ENCODE peak calls at places on chromosomes 6 and 20, in six cellular contexts. I is AG09309, T is psoas muscle, Z is glutamatergic neuron, D is CD14-positive monocyte, J is endothelial cell. A is an unnamed sample.
A peak's percentile ranks its signal among the peaks of the same experiment; 100 is the strongest.

GRCh38 chr6:124297507-124297906 is 493.8 kb downstream of the NKAIN2 start:
- DNase-seq in J (no peak), Z (no peak), T (no peak), D (no peak), I (no peak), A (no peak)

GRCh38 chr20:21505810-21506530 is 7.9 kb downstream of the NKX2-2 start:
- DNase-seq in T (no peak), I (no peak), D (no peak), Z (peak; percentile 85), J (peak; percentile 86), A (peak; percentile 91)

GRCh38 chr6:101516553-101516952 is 123.0 kb downstream of the GRIK2 start:
- DNase-seq in J (no peak), Z (no peak), T (no peak), D (no peak), I (no peak), A (no peak)

GRCh38 chr20:35643045-35643444 is 21.7 kb downstream of the CPNE1 start:
- DNase-seq in Z (no peak), T (no peak), D (no peak), I (no peak), J (no peak), A (no peak)

GRCh38 chr6:44849829-44850228 is 462.3 kb downstream of the CDC5L start:
- DNase-seq in J (no peak), D (no peak), I (no peak), Z (no peak), T (no peak), A (no peak)

GRCh38 chr6:144415014-144415413 is 129.9 kb downstream of the UTRN start:
- DNase-seq in T (no peak), D (no peak), I (no peak), J (no peak), Z (no peak), A (no peak)

GRCh38 chr6:76876922-76877553 is 586.3 kb downstream of the HTR1B start:
- DNase-seq in J (peak; percentile 68), I (no peak), T (no peak), D (no peak), Z (peak; percentile 69), A (peak; percentile 6)

GRCh38 chr6:20978176-20978614 is 443.9 kb downstream of the CDKAL1 start:
- DNase-seq in J (no peak), D (no peak), T (no peak), Z (no peak), I (peak; percentile 60), A (peak; percentile 15)

GRCh38 chr6:137968901-137969300 is 101.8 kb downstream of the TNFAIP3 start:
- DNase-seq in I (no peak), T (no peak), J (no peak), Z (no peak), D (no peak), A (peak; percentile 45)

GRCh38 chr6:17884501-17885039 is 102.9 kb downstream of the KIF13A start:
- DNase-seq in T (no peak), Z (no peak), I (no peak), J (no peak), D (no peak), A (peak; percentile 42)

GRCh38 chr6:126804255-126805064 is 314.0 kb upstream of the RSPO3 start:
- DNase-seq in T (no peak), Z (no peak), D (no peak), I (no peak), J (peak; percentile 38), A (peak; percentile 22)

GRCh38 chr6:11824986-11825385 is 46.4 kb upstream of the ADTRP start:
- DNase-seq in Z (no peak), J (no peak), T (no peak), I (no peak), D (no peak), A (peak; percentile 52)

GRCh38 chr20:63178889-63179751 is 36.8 kb downstream of the YTHDF1 start:
- DNase-seq in Z (peak; percentile 86), J (no peak), I (no peak), T (peak; percentile 29), D (no peak), A (peak; percentile 93)
- TF ChIP-seq CTCF in Z (peak; percentile 47), J (no peak), I (peak; percentile 45), T (peak; percentile 50), D (no peak), A (peak; percentile 69)

DNA sequence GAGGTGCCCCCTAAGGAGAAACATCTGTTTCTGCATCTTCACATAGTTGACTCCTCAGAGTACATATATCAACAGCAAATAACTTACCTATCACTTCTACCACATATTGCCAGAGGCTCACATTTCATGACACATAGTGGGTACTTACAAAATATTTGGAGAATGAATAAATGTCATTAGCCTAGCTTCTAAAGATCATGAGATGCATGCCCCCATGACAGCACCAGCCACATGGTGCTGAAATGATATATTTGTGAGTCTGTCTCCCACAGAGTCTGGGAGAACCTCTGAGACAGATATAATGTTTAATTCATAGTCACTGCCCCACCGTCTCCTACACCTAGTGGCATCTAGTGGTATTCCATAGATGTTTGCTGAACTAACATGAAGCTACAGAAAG is 555.6 kb downstream of the KIF16B start:
- DNase-seq in D (no peak), I (no peak), Z (no peak), J (no peak), T (no peak), A (no peak)
- TF ChIP-seq CTCF in D (no peak), I (no peak), Z (peak; percentile 11), J (no peak), T (no peak), A (no peak)

GRCh38 chr20:25274481-25274880 is 26.6 kb downstream of the PYGB start:
- DNase-seq in I (no peak), Z (no peak), T (peak; percentile 22), J (no peak), D (peak; percentile 37), A (no peak)
- TF ChIP-seq CTCF in I (no peak), Z (no peak), T (no peak), J (no peak), D (no peak), A (no peak)

DNA sequence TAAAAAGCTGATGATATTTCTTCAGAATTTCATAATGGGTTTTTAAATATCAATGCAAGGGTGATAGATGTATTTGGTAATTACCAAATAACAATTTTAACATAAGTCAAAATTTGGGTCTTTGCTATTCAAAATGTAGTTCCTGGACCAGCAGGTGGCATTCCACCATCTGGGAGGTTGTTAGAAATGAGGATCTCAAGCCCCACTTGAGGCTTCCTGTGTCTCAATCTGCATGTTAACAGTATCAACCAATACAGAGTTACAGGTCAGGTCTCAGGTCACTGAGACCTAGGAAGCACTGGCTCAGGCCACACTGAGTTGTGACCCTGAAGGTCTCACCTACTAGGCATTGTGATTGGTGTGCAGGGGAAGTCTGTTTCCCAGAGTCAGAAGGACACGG is 57.2 kb upstream of the MTRF1L start:
- DNase-seq in I (no peak), T (no peak), D (no peak), J (no peak), Z (no peak), A (no peak)
- TF ChIP-seq CTCF in I (peak; percentile 28), T (no peak), D (peak; percentile 12), J (no peak), Z (no peak), A (no peak)

DNA sequence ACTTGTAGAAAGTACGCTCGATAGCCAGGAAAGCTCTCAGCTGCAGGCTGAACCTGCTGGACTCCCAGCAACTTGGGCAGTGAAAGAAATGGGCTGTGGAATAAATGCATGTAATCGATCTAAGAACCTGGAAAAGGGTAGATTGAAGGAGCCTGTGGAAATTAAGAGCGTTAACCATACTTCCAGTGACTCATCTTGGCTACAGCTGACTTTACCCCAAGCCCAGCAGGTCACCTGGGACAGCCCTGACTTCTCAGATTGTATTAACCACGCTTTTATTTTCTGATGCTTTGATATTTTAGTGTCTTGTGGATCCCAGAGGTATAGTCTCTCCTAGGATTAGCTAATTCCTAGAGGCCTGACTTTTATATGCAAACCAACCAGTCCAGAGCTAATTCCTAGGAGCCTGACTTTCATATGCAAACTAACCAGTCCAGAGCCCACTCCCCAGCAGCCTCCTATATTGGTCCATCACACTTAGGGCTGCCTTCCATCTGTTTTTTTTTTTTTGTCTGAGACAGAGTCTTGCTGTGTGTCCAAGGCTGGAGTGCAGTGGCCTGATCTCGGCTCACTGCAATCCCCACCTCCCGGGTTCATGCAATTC is 86.3 kb downstream of the GMPR start:
- DNase-seq in Z (no peak), I (no peak), J (no peak), T (no peak), D (no peak), A (no peak)
- TF ChIP-seq CTCF in Z (no peak), I (no peak), J (no peak), T (no peak), D (no peak), A (no peak)

DNA sequence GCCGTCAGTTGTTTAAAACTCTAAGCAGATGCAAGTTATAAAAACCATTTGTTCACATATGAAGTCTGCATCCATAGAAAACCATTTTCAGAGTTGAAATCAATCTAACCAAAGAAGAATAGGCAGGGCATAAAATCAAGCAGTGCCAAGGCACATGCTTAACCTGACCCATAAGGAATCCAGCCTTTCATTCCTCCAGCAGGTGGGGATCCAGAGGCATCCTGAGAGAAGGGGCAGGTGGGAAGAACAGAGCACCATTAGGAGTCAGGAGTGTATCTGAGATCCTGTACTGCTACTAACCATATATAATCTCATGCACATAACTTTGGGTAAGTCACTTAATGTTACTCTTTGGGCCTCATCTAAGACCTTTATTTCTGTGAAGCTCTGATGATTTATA is 29.4 kb upstream of the FOXO3 start:
- DNase-seq in I (no peak), T (no peak), Z (no peak), J (no peak), D (no peak), A (no peak)
- TF ChIP-seq CTCF in I (no peak), T (no peak), Z (no peak), J (no peak), D (no peak), A (no peak)